ENCODE peak calls at places on chromosomes 2 and 18, in ten cellular contexts. X is psoas muscle, K is lower lobe of right lung, L is tibial artery, M is stomach, Q is mammary epithelial cell, H is left lung, S is lung, C is cardiac muscle cell, R is HCT116. A is an unnamed sample.

GRCh38 chr18:12403601-12404506 is 3.9 kb upstream of the PRELID3A start:
- DNase-seq in X (no peak), K (no peak), L (no peak), M (no peak), Q (peak; percentile 77), H (no peak), S (no peak), C (peak; percentile 87), R (peak; percentile 68), A (no peak)

GRCh38 chr2:121210691-121211090 is 74.3 kb downstream of the TFCP2L1 start:
- DNase-seq in X (peak; percentile 71), K (peak; percentile 80), L (no peak), M (peak; percentile 93), Q (no peak), H (peak; percentile 83), S (peak; percentile 81), C (no peak), R (peak; percentile 47), A (peak; percentile 42)

GRCh38 chr2:71575966-71576365 is 122.6 kb downstream of the DYSF start:
- DNase-seq in X (no peak), K (no peak), L (no peak), M (no peak), Q (no peak), H (no peak), S (no peak), C (no peak), R (no peak), A (no peak)

GRCh38 chr18:34649072-34649471 is 61.0 kb upstream of the DTNA start:
- DNase-seq in X (no peak), K (no peak), L (no peak), M (no peak), Q (no peak), H (no peak), S (no peak), C (peak; percentile 9), R (no peak), A (no peak)

GRCh38 chr2:108923019-108923700 is 65.9 kb downstream of the EDAR start:
- DNase-seq in X (no peak), K (no peak), L (peak; percentile 42), M (peak; percentile 66), Q (peak; percentile 96), H (peak; percentile 34), S (no peak), C (no peak), R (peak; percentile 21), A (no peak)

GRCh38 chr2:146244131-146244530 is 1600.7 kb upstream of the ACVR2A start:
- DNase-seq in X (no peak), K (no peak), L (no peak), M (no peak), Q (no peak), H (no peak), S (no peak), C (no peak), R (no peak), A (no peak)

GRCh38 chr2:69227717-69228116 is 159.3 kb downstream of the GFPT1 start:
- DNase-seq in X (no peak), K (no peak), L (no peak), M (no peak), Q (peak; percentile 4), H (no peak), S (no peak), C (no peak), R (peak; percentile 7), A (no peak)

GRCh38 chr2:111659361-111660281 is 224.4 kb downstream of the ANAPC1 start:
- DNase-seq in X (peak; percentile 82), K (peak; percentile 89), L (peak; percentile 91), M (peak; percentile 72), Q (peak; percentile 99), H (peak; percentile 91), S (peak; percentile 89), C (peak; percentile 90), R (peak; percentile 48), A (peak; percentile 40)

GRCh38 chr2:135011633-135012032 is 35.6 kb downstream of the MAP3K19 start:
- DNase-seq in X (no peak), K (no peak), L (no peak), M (no peak), Q (no peak), H (no peak), S (no peak), C (no peak), R (no peak), A (no peak)

GRCh38 chr2:220076734-220077133 is 449.3 kb downstream of the SLC4A3 start:
- DNase-seq in X (no peak), K (no peak), L (peak; percentile 77), M (no peak), Q (peak; percentile 79), H (no peak), S (no peak), C (peak; percentile 78), R (no peak), A (no peak)

GRCh38 chr2:56184500-56184996 is 758 bp downstream of the CCDC85A start:
- DNase-seq in X (peak; percentile 55), K (peak; percentile 54), L (no peak), M (no peak), Q (peak; percentile 46), H (peak; percentile 34), S (peak; percentile 36), C (peak; percentile 9), R (no peak), A (no peak)

GRCh38 chr18:53756607-53756972 is 467.9 kb downstream of the MBD2 start:
- DNase-seq in X (no peak), K (no peak), L (no peak), M (no peak), Q (no peak), H (no peak), S (peak; percentile 76), C (no peak), R (no peak), A (no peak)

GRCh38 chr2:62201307-62201706 is 5.4 kb downstream of the B3GNT2 start:
- DNase-seq in X (no peak), K (no peak), L (no peak), M (no peak), Q (no peak), H (no peak), S (no peak), C (no peak), R (no peak), A (no peak)

GRCh38 chr2:172357442-172357841 is 69.9 kb upstream of the ITGA6 start:
- DNase-seq in X (no peak), K (no peak), L (no peak), M (no peak), Q (no peak), H (no peak), S (no peak), C (no peak), R (no peak), A (peak; percentile 25)

GRCh38 chr2:84458436-84459027 is 548 bp downstream of the SUCLG1 start:
- DNase-seq in X (no peak), K (no peak), L (peak; percentile 61), M (no peak), Q (peak; percentile 12), H (no peak), S (peak; percentile 30), C (peak; percentile 26), R (no peak), A (no peak)

GRCh38 chr2:70118798-70119454 is 31.6 kb downstream of the PCBP1 start:
- DNase-seq in X (no peak), K (no peak), L (no peak), M (no peak), Q (no peak), H (peak; percentile 26), S (no peak), C (peak; percentile 51), R (no peak), A (no peak)

DNA sequence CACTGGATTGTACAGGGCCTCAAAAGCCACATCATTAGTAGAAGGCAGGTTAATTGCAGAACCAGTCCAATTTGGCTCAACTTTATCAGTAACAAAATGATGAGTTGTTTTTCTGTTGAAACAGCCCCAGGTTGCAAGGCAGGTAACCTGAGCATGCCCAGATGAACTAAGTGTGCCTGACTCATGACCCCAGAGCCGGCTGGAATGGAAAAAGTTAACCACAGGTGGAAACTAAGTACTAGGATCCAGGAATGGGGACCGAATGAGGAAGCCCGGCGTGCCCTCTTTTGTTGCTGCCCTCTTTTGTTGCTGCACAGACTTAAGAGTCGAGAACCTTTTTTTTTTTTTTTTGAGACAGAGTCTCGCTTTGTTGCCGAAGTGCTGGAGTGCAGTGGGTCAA is 79.5 kb upstream of the YWHAQ start:
- DNase-seq in X (no peak), K (no peak), L (peak; percentile 51), M (no peak), Q (peak; percentile 84), H (no peak), S (no peak), C (no peak), R (no peak), A (no peak)
- H3K4me1 ChIP-seq in X (no peaks in the 10 kb centered on the region), K (no peaks in the 10 kb centered on the region), L (no peaks in the 10 kb centered on the region), M (no peaks in the 10 kb centered on the region), Q (peaks cover 6% of the 10 kb centered on the region), H (no peaks in the 10 kb centered on the region), S (no peaks in the 10 kb centered on the region), C (peaks cover 4% of the 10 kb centered on the region), R (no peaks in the 10 kb centered on the region), A (no peaks in the 10 kb centered on the region)

DNA sequence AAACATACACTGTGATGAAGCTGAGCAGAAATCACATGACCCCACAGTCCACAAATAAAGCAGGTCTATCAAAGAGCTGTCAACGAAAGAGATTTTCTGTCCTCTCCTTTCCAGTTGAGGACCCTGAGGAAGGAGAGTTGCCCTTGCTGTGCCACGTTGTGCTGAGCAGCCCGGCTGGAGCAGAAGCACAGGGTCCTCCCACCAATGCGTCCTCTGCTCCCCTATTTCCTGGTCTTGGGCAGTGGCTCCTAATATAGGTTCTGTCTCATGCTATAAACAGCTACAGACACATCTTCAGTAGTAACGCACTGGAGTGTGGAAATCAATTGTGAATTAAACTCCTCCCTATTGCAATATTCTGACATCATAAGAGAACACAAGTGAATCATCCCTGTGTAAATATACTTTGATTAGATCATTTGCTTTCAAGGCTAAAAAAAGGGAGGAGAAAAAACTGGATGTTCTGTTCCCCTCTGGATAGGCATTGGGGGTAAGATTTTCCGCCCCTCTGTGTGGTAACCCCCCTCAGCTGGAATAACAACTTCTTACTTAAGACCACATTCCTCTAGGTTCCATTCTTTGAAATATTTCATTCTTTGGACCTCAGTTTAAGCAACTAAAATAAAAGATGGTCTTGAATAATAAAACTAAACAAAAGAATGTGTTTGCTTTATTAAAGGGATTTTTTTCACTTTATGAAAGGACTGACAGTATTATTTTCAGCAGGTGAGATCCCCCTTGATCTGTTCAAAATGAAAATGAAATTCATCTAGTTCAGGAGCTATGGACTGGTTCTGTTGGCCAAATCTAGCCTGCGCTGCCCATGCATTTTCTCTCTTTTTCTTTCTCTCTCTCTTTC is 8.3 kb upstream of the RHOB start:
- DNase-seq in X (no peak), K (no peak), L (peak; percentile 88), M (no peak), Q (peak; percentile 84), H (peak; percentile 34), S (no peak), C (peak; percentile 77), R (no peak), A (no peak)
- H3K27ac ChIP-seq in X (peak overlapping the region; percentile 6), K (peak overlapping the region; percentile 47), L (peak overlapping the region; percentile 74), M (peak overlapping the region; percentile 84), Q (no peak overlapping the region), H (peak overlapping the region; percentile 83), S (no peak overlapping the region), C (no peak overlapping the region), R (no peak overlapping the region), A (peak overlapping the region; percentile 5)

GRCh38 chr2:127196998-127197397 is 23.1 kb downstream of the CYP27C1 start:
- DNase-seq in X (no peak), K (no peak), L (no peak), M (no peak), Q (no peak), H (no peak), S (no peak), C (no peak), R (peak; percentile 66), A (no peak)
- TF ChIP-seq CTCF in X (no peak), K (peak; percentile 30), L (no peak), M (peak; percentile 32), Q (peak; percentile 40), H (no peak), S (no peak), C (peak; percentile 28), R (peak; percentile 90), A (no peak)

GRCh38 chr18:9140381-9140780 is 3.8 kb downstream of the ANKRD12 start:
- DNase-seq in X (no peak), K (no peak), L (no peak), M (no peak), Q (no peak), H (no peak), S (no peak), C (no peak), R (no peak), A (no peak)
- H3K4me1 ChIP-seq in X (peaks cover 65% of the 10 kb centered on the region), K (peaks cover 73% of the 10 kb centered on the region), L (peaks cover 65% of the 10 kb centered on the region), M (peaks cover 54% of the 10 kb centered on the region), Q (peaks cover 19% of the 10 kb centered on the region), H (peaks cover 79% of the 10 kb centered on the region), S (peaks cover 4% of the 10 kb centered on the region), C (no peaks in the 10 kb centered on the region), R (peaks cover 8% of the 10 kb centered on the region), A (peaks cover 85% of the 10 kb centered on the region)